ENCODE peak calls at places on chromosomes 11 and 22, in six cellular contexts. One of them, this sample, is unnamed.
A peak's percentile ranks its signal among the peaks of the same experiment; 100 is the strongest.

GRCh38 chr11:85787809-85788805 is 22.8 kb downstream of the SYTL2 start:
- DNase-seq in DMS 273 treated with DMSO at 0.1 percent for 48 hours: no peak
- DNase-seq in astrocyte of the spinal cord: no peak
- DNase-seq in GM23248: peak; percentile 15
- DNase-seq in A549: peak; percentile 66
- DNase-seq in kidney: no peak
- DNase-seq in this sample: no peak

GRCh38 chr22:38086942-38087341 is 3.0 kb upstream of the SLC16A8 start:
- DNase-seq in DMS 273 treated with DMSO at 0.1 percent for 48 hours: no peak
- DNase-seq in astrocyte of the spinal cord: no peak
- DNase-seq in GM23248: no peak
- DNase-seq in A549: no peak
- DNase-seq in kidney: peak; percentile 66
- DNase-seq in this sample: no peak

GRCh38 chr11:36635463-36635862 is 37.4 kb upstream of the RAG2 start:
- DNase-seq in DMS 273 treated with DMSO at 0.1 percent for 48 hours: no peak
- DNase-seq in astrocyte of the spinal cord: no peak
- DNase-seq in GM23248: no peak
- DNase-seq in A549: no peak
- DNase-seq in kidney: no peak
- DNase-seq in this sample: no peak

GRCh38 chr11:19242184-19242932 is 1.6 kb upstream of the E2F8 start:
- DNase-seq in DMS 273 treated with DMSO at 0.1 percent for 48 hours: no peak
- DNase-seq in astrocyte of the spinal cord: no peak
- DNase-seq in GM23248: peak; percentile 58
- DNase-seq in A549: no peak
- DNase-seq in kidney: no peak
- DNase-seq in this sample: peak; percentile 21

GRCh38 chr22:39173050-39173706 is 20.7 kb upstream of the CBX7 start:
- DNase-seq in DMS 273 treated with DMSO at 0.1 percent for 48 hours: no peak
- DNase-seq in astrocyte of the spinal cord: no peak
- DNase-seq in GM23248: no peak
- DNase-seq in A549: no peak
- DNase-seq in kidney: no peak
- DNase-seq in this sample: no peak

GRCh38 chr11:27471588-27472397 is 797 bp downstream of the LGR4 start:
- DNase-seq in DMS 273 treated with DMSO at 0.1 percent for 48 hours: no peak
- DNase-seq in astrocyte of the spinal cord: no peak
- DNase-seq in GM23248: peak; percentile 67
- DNase-seq in A549: no peak
- DNase-seq in kidney: peak; percentile 86
- DNase-seq in this sample: peak; percentile 69

GRCh38 chr22:19878461-19879247 is 24.0 kb upstream of the GNB1L start:
- DNase-seq in DMS 273 treated with DMSO at 0.1 percent for 48 hours: no peak
- DNase-seq in astrocyte of the spinal cord: peak; percentile 9
- DNase-seq in GM23248: peak; percentile 44
- DNase-seq in A549: no peak
- DNase-seq in kidney: peak; percentile 67
- DNase-seq in this sample: no peak

GRCh38 chr11:86292912-86293606 is 9.0 kb upstream of the HIKESHI start:
- DNase-seq in DMS 273 treated with DMSO at 0.1 percent for 48 hours: no peak
- DNase-seq in astrocyte of the spinal cord: no peak
- DNase-seq in GM23248: no peak
- DNase-seq in A549: no peak
- DNase-seq in kidney: no peak
- DNase-seq in this sample: no peak

GRCh38 chr11:106415510-106415909 is 338.0 kb downstream of the AASDHPPT start:
- DNase-seq in DMS 273 treated with DMSO at 0.1 percent for 48 hours: no peak
- DNase-seq in astrocyte of the spinal cord: no peak
- DNase-seq in GM23248: no peak
- DNase-seq in A549: no peak
- DNase-seq in kidney: no peak
- DNase-seq in this sample: no peak

GRCh38 chr11:130477646-130478203 is 29.3 kb downstream of the ADAMTS15 start:
- DNase-seq in DMS 273 treated with DMSO at 0.1 percent for 48 hours: no peak
- DNase-seq in astrocyte of the spinal cord: peak; percentile 39
- DNase-seq in GM23248: peak; percentile 21
- DNase-seq in A549: no peak
- DNase-seq in kidney: no peak
- DNase-seq in this sample: peak; percentile 20

GRCh38 chr11:47523491-47524199 is 29.3 kb downstream of the CELF1 start:
- DNase-seq in DMS 273 treated with DMSO at 0.1 percent for 48 hours: no peak
- DNase-seq in astrocyte of the spinal cord: peak; percentile 87
- DNase-seq in GM23248: peak; percentile 84
- DNase-seq in A549: peak; percentile 67
- DNase-seq in kidney: no peak
- DNase-seq in this sample: peak; percentile 84

GRCh38 chr11:14554959-14555358 is 34.8 kb upstream of the PSMA1 start:
- DNase-seq in DMS 273 treated with DMSO at 0.1 percent for 48 hours: no peak
- DNase-seq in astrocyte of the spinal cord: no peak
- DNase-seq in GM23248: no peak
- DNase-seq in A549: no peak
- DNase-seq in kidney: no peak
- DNase-seq in this sample: no peak

GRCh38 chr11:118304227-118304808 is at the start of gene CD3E:
- DNase-seq in DMS 273 treated with DMSO at 0.1 percent for 48 hours: no peak
- DNase-seq in astrocyte of the spinal cord: no peak
- DNase-seq in GM23248: no peak
- DNase-seq in A549: no peak
- DNase-seq in kidney: no peak
- DNase-seq in this sample: no peak

GRCh38 chr22:46636221-46637002 is 16.2 kb downstream of the GRAMD4 start:
- DNase-seq in DMS 273 treated with DMSO at 0.1 percent for 48 hours: no peak
- DNase-seq in astrocyte of the spinal cord: no peak
- DNase-seq in GM23248: peak; percentile 14
- DNase-seq in A549: no peak
- DNase-seq in kidney: no peak
- DNase-seq in this sample: no peak

GRCh38 chr11:130166457-130166784 is 6.8 kb downstream of the ST14 start:
- DNase-seq in DMS 273 treated with DMSO at 0.1 percent for 48 hours: peak; percentile 52
- DNase-seq in astrocyte of the spinal cord: peak; percentile 94
- DNase-seq in GM23248: peak; percentile 98
- DNase-seq in A549: peak; percentile 87
- DNase-seq in kidney: no peak
- DNase-seq in this sample: peak; percentile 82

GRCh38 chr11:78910322-78910721 is 335.7 kb upstream of the NARS2 start:
- DNase-seq in DMS 273 treated with DMSO at 0.1 percent for 48 hours: no peak
- DNase-seq in astrocyte of the spinal cord: no peak
- DNase-seq in GM23248: no peak
- DNase-seq in A549: no peak
- DNase-seq in kidney: no peak
- DNase-seq in this sample: no peak

GRCh38 chr22:23608583-23608982 is 23.5 kb downstream of the DRICH1 start:
- DNase-seq in DMS 273 treated with DMSO at 0.1 percent for 48 hours: no peak
- DNase-seq in astrocyte of the spinal cord: no peak
- DNase-seq in GM23248: peak; percentile 48
- DNase-seq in A549: no peak
- DNase-seq in kidney: no peak
- DNase-seq in this sample: peak; percentile 64

GRCh38 chr22:20227363-20227762 is 40.8 kb downstream of the RTN4R start:
- DNase-seq in DMS 273 treated with DMSO at 0.1 percent for 48 hours: no peak
- DNase-seq in astrocyte of the spinal cord: no peak
- DNase-seq in GM23248: no peak
- DNase-seq in A549: no peak
- DNase-seq in kidney: no peak
- DNase-seq in this sample: no peak

GRCh38 chr11:30758012-30758411 is 171.9 kb upstream of the MPPED2 start:
- DNase-seq in DMS 273 treated with DMSO at 0.1 percent for 48 hours: no peak
- DNase-seq in astrocyte of the spinal cord: no peak
- DNase-seq in GM23248: peak; percentile 1
- DNase-seq in A549: no peak
- DNase-seq in kidney: no peak
- DNase-seq in this sample: peak; percentile 17

GRCh38 chr22:38040953-38041759 is 16.0 kb upstream of the PICK1 start:
- DNase-seq in DMS 273 treated with DMSO at 0.1 percent for 48 hours: no peak
- DNase-seq in astrocyte of the spinal cord: no peak
- DNase-seq in GM23248: peak; percentile 21
- DNase-seq in A549: no peak
- DNase-seq in kidney: no peak
- DNase-seq in this sample: peak; percentile 40

GRCh38 chr22:44975444-44976262 is 34.2 kb downstream of the PHF21B start:
- DNase-seq in DMS 273 treated with DMSO at 0.1 percent for 48 hours: no peak
- DNase-seq in astrocyte of the spinal cord: peak; percentile 72
- DNase-seq in GM23248: peak; percentile 89
- DNase-seq in A549: peak; percentile 54
- DNase-seq in kidney: peak; percentile 92
- DNase-seq in this sample: peak; percentile 95

GRCh38 chr11:7892751-7893356 is 38.2 kb downstream of the OR10A6 start:
- DNase-seq in DMS 273 treated with DMSO at 0.1 percent for 48 hours: no peak
- DNase-seq in astrocyte of the spinal cord: peak; percentile 69
- DNase-seq in GM23248: peak; percentile 79
- DNase-seq in A549: peak; percentile 54
- DNase-seq in kidney: no peak
- DNase-seq in this sample: peak; percentile 70